ENCODE peak calls at places on chromosomes 12 and 14, in four cellular contexts. Y is WTC11, Z is HepG2, E is K562. U is an unnamed sample.

GRCh38 chr12:126768517-126768916 is 1498.5 kb upstream of the TMEM132C start:
- DNase-seq in Y (no peak), Z (no peak), E (no peak), U (no peak)

GRCh38 chr14:92938235-92938875 is 15.4 kb downstream of the CHGA start:
- DNase-seq in Y (no peak), Z (no peak), E (no peak), U (no peak)

GRCh38 chr14:99191663-99192621 is 80.1 kb downstream of the BCL11B start:
- DNase-seq in Y (no peak), Z (no peak), E (no peak), U (no peak)

GRCh38 chr14:25090716-25091454 is 40.9 kb upstream of the STXBP6 start:
- DNase-seq in Y (no peak), Z (no peak), E (no peak), U (no peak)

GRCh38 chr14:73426877-73427276 is 31.5 kb downstream of the NUMB start:
- DNase-seq in Y (no peak), Z (no peak), E (no peak), U (no peak)

GRCh38 chr12:19946549-19946948 is 421.8 kb upstream of the PDE3A start:
- DNase-seq in Y (no peak), Z (no peak), E (no peak), U (no peak)

GRCh38 chr12:67562513-67563287 is 85.8 kb upstream of the DYRK2 start:
- DNase-seq in Y (no peak), Z (no peak), E (no peak), U (no peak)

GRCh38 chr14:34137001-34137400 is 186.1 kb upstream of the EGLN3 start:
- DNase-seq in Y (no peak), Z (no peak), E (no peak), U (no peak)

GRCh38 chr14:98177551-98177950 is 1094.4 kb downstream of the BCL11B start:
- DNase-seq in Y (no peak), Z (no peak), E (no peak), U (no peak)

GRCh38 chr14:47040490-47040889 is 388.9 kb upstream of the RPL10L start:
- DNase-seq in Y (no peak), Z (peak), E (no peak), U (no peak)

GRCh38 chr14:100283984-100284881 is 22.0 kb downstream of the SLC25A29 start:
- DNase-seq in Y (no peak), Z (no peak), E (no peak), U (no peak)

GRCh38 chr14:92726933-92727262 is 21.5 kb downstream of the LGMN start:
- DNase-seq in Y (no peak), Z (no peak), E (no peak), U (no peak)

GRCh38 chr12:30330565-30330964 is 365.1 kb downstream of the IPO8 start:
- DNase-seq in Y (no peak), Z (no peak), E (no peak), U (no peak)

GRCh38 chr12:99983721-99984258 is 946 bp downstream of the ANKS1B start:
- DNase-seq in Y (no peak), Z (no peak), E (no peak), U (no peak)

GRCh38 chr12:22333751-22334695 is 484 bp downstream of the ST8SIA1 start:
- DNase-seq in Y (peak), Z (no peak), E (no peak), U (no peak)

DNA sequence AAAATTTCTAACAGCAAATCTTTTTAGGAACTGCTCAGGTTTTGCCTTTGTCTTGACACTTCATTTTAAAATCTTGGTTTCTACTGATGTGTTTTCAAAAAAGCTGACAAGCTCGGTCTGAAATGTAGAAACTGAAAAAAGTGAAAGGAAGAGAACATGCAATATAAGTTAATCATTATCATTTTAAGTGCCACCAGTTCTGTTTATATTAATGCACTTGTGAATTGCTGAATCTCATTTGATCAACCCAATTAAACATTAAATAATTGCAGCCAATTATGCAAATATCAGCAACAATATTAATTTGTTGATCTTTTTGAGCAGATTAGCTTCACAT is 133.8 kb downstream of the BCAT1 start:
- DNase-seq in Y (no peak), Z (no peak), E (no peak), U (no peak)
- TF ChIP-seq NR2C2 in Y (no peak), Z (no peak), E (no peak), U (no peak)

GRCh38 chr12:7989827-7990491 is 42.6 kb upstream of the FOXJ2 start:
- DNase-seq in Y (no peak), Z (no peak), E (peak), U (no peak)

GRCh38 chr12:7995266-7995963 is 37.1 kb upstream of the FOXJ2 start:
- DNase-seq in Y (peak), Z (peak), E (peak), U (peak)

GRCh38 chr12:7994731-7995205 is 37.7 kb upstream of the FOXJ2 start:
- DNase-seq in Y (peak), Z (no peak), E (no peak), U (no peak)
- TF ChIP-seq NR2C2 in Y (no peak), Z (no peak), E (no peak), U (no peak)

DNA sequence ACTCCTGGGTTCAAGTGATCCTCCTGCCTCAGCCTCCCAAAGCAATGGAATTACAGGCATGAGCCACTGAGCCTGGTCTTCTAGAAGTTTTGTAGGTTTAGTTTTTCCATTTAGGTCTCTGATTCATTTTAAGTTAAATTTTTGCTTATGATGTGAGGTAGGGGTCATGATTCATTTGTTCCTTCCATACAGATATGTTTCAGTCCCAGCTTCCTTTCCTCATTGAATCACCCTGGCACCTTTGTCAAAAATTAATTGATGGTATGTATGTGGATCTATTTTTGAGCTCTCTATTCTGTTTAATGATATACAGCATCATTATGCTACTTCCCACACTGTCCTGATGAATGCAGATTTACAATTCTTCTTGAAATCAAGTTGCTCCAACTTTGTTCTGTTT is 25.6 kb upstream of the CABP1 start:
- DNase-seq in Y (no peak), Z (no peak), E (no peak), U (no peak)
- TF ChIP-seq NR2C2 in Y (no peak), Z (no peak), E (no peak), U (no peak)

GRCh38 chr12:6463858-6464257 is 6.6 kb downstream of the VAMP1 start:
- DNase-seq in Y (peak), Z (no peak), E (no peak), U (no peak)

GRCh38 chr12:6464531-6464930 is 5.9 kb downstream of the VAMP1 start:
- DNase-seq in Y (no peak), Z (no peak), E (no peak), U (no peak)

GRCh38 chr12:6465467-6466183 is 4.9 kb downstream of the VAMP1 start:
- DNase-seq in Y (peak), Z (peak), E (peak), U (no peak)

GRCh38 chr12:6468283-6468575 is 2.2 kb downstream of the VAMP1 start:
- DNase-seq in Y (no peak), Z (peak), E (no peak), U (no peak)

DNA sequence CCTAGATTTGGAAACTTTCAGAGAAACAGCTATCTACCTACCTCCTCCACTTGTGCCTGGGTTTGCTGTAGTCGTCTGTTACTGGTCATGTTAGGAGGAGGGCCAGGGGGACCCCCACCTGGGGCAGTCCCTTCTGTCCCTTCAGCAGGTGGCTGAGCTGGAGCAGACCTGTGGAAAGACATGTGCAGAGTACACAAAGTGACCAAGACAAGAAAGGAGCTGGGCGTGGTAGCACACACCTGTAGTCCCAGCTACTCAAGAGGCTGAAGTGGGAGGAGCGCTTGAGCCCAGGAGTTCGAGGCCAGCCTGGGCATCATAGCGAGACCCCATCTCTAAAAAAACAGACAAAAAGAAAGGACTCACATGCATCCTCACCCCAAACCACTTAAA is 4.3 kb downstream of the VAMP1 start:
- DNase-seq in Y (no peak), Z (no peak), E (no peak), U (no peak)
- TF ChIP-seq NR2C2 in Y (no peak), Z (no peak), E (no peak), U (no peak)

GRCh38 chr12:447132-447531 is 12.6 kb upstream of the B4GALNT3 start:
- DNase-seq in Y (no peak), Z (no peak), E (no peak), U (no peak)

DNA sequence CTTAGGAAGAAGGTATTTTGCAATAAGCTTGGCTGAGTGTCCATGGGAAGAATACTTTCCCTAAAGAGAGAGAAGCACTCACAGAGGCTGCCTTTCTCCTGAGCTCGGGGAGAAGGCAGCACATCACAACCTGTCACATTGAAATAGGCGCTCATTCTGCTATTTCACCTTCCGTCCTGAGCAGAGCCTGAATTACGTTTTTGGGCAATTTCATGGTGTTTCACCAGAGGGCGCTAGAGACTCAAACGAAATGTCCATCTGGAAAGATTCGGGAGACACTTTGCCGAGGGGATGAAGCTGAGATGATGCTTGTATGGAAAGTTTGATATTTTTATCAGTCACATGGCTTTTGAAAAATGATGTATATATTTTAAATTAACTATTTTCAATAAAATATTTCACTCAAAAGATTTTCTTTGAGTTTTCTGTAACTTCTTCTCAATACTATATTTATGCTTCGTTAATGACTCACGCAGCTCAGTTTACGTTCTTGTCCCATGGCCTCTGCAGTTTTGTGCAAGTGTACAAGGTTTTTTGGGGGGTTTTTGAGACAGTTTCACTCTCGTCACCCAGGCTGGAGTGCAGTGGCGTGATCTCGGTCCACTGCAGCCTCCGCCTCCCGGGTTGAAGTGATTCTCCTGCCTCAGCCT is 17.4 kb upstream of the B4GALNT3 start:
- DNase-seq in Y (peak), Z (peak), E (peak), U (no peak)
- TF ChIP-seq NR2C2 in Y (no peak), Z (no peak), E (no peak), U (no peak)

DNA sequence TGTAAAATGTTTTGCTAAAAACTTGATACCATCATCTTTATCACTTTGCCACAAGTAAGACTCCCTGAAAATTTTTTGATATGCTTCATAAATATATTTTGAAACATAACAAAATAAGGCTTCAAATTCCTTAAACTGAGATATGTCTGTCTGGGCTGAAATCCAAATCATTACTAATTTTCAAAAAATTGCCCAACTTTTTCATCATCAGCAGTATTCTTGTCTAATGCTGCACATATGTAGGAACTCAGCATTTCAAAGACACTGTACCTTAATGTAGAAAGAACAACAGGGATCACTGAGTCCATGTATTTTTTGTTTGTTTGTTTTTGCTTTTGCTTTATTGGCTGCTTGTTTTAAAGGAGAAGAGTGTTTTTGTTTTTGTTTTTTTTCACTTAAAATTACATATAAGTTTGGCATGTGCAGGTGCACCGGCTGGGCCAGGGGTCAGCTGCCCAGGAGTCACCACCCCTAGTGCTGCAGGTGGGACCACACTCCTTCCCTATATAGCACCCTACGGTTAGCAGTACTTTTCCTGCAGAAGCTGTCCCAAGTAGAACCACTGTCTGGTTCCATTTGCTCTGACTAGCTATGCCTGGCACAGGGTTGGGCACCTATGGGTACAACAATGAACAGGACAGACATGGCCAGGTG is 231.2 kb downstream of the PIK3C2G start:
- DNase-seq in Y (no peak), Z (no peak), E (no peak), U (no peak)
- TF ChIP-seq NR2C2 in Y (no peak), Z (no peak), E (no peak), U (no peak)